ENCODE peak calls at places on chromosomes 16 and 17, in four cellular contexts. Z is neuronal stem cell, R is IMR-90, Q is H9. S is an unnamed sample.

GRCh38 chr16:26648851-26649250 is 417.9 kb upstream of the C16orf82 start:
- DNase-seq in Q (no peak), Z (no peak), R (no peak), S (no peak)

GRCh38 chr17:61499632-61500031 is 47.4 kb downstream of the TBX4 start:
- DNase-seq in R (no peak), Z (no peak), Q (no peak), S (no peak)

GRCh38 chr16:31696968-31697743 is 169.5 kb downstream of the AHSP start:
- DNase-seq in Z (no peak), Q (no peak), R (peak; percentile 53), S (peak; percentile 41)

GRCh38 chr17:27760069-27760885 is 40.1 kb downstream of the NOS2 start:
- DNase-seq in Q (peak; percentile 87), R (peak; percentile 14), Z (peak; percentile 47), S (peak; percentile 26)

GRCh38 chr16:28596115-28596630 is 677 bp downstream of the SULT1A2 start:
- DNase-seq in Z (no peak), Q (peak; percentile 20), R (no peak), S (no peak)

GRCh38 chr17:21239680-21240374 is 13.4 kb downstream of the NATD1 start:
- DNase-seq in R (peak; percentile 28), Z (no peak), Q (peak; percentile 76), S (peak; percentile 38)

GRCh38 chr17:34892864-34893263 is 68.4 kb downstream of the CCT6B start:
- DNase-seq in Q (peak; percentile 78), R (no peak), Z (peak; percentile 46), S (no peak)

GRCh38 chr17:74407384-74407783 is 24.5 kb upstream of the GPRC5C start:
- DNase-seq in Q (no peak), R (no peak), Z (no peak), S (no peak)

GRCh38 chr17:7633093-7633492 is 3.2 kb downstream of the SHBG start:
- DNase-seq in R (no peak), Q (peak; percentile 50), Z (no peak), S (no peak)

GRCh38 chr17:9905902-9906301 is 831 bp upstream of the RCVRN start:
- DNase-seq in Q (peak; percentile 79), Z (no peak), R (no peak), S (peak; percentile 39)

GRCh38 chr16:11571549-11571948 is 15.2 kb downstream of the LITAF start:
- DNase-seq in Z (no peak), Q (no peak), R (no peak), S (no peak)

GRCh38 chr17:43341705-43342600 is 56.8 kb upstream of the ARL4D start:
- DNase-seq in R (peak; percentile 74), Z (no peak), Q (no peak), S (peak; percentile 68)

GRCh38 chr17:43175213-43176118 is 4.5 kb downstream of the NBR1 start:
- DNase-seq in Z (no peak), R (peak; percentile 84), Q (no peak), S (peak; percentile 21)

GRCh38 chr17:73348018-73348823 is 36.4 kb upstream of the CDC42EP4 start:
- DNase-seq in Z (no peak), R (no peak), Q (peak; percentile 79), S (no peak)

GRCh38 chr17:74442670-74443515 is 11.0 kb downstream of the GPRC5C start:
- DNase-seq in Q (peak; percentile 69), Z (no peak), R (no peak), S (no peak)

GRCh38 chr17:58802188-58802587 is 46.5 kb downstream of the PPM1E start:
- DNase-seq in Z (no peak), Q (no peak), R (no peak), S (no peak)

GRCh38 chr17:73954981-73955380 is 248.5 kb upstream of the RPL38 start:
- DNase-seq in Z (no peak), Q (no peak), R (no peak), S (no peak)

GRCh38 chr17:80959330-80960036 is 32.2 kb upstream of the CHMP6 start:
- DNase-seq in Z (no peak), R (peak; percentile 48), Q (no peak), S (no peak)

GRCh38 chr17:81481815-81482505 is 30.6 kb downstream of the ACTG1 start:
- DNase-seq in R (no peak), Q (no peak), Z (no peak), S (no peak)

GRCh38 chr16:30527635-30528178 is 1.3 kb upstream of the ZNF768 start:
- DNase-seq in R (no peak), Z (no peak), Q (no peak), S (no peak)

GRCh38 chr17:30218689-30219266 is 16.7 kb downstream of the SLC6A4 start:
- DNase-seq in R (no peak), Q (no peak), Z (no peak), S (no peak)

GRCh38 chr17:39508987-39509386 is 47.7 kb downstream of the CDK12 start:
- DNase-seq in Z (no peak), R (no peak), Q (no peak), S (no peak)

GRCh38 chr16:4683255-4684029 is 9.9 kb upstream of the NUDT16L1 start:
- DNase-seq in R (no peak), Z (no peak), Q (no peak), S (no peak)

GRCh38 chr16:3959148-3959547 is 78.6 kb upstream of the CREBBP start:
- DNase-seq in R (peak; percentile 90), Z (no peak), Q (no peak), S (peak; percentile 72)

GRCh38 chr16:51849715-51850114 is 697.2 kb downstream of the TOX3 start:
- DNase-seq in R (no peak), Q (no peak), Z (no peak), S (no peak)

GRCh38 chr17:29131814-29132682 is 48.1 kb downstream of the MYO18A start:
- DNase-seq in R (peak; percentile 86), Q (no peak), Z (no peak), S (peak; percentile 90)

GRCh38 chr17:72434991-72435618 is 314.3 kb downstream of the SOX9 start:
- DNase-seq in Q (no peak), Z (no peak), R (no peak), S (no peak)

GRCh38 chr16:17228048-17228707 is 242.6 kb downstream of the XYLT1 start:
- DNase-seq in Q (no peak), R (no peak), Z (no peak), S (no peak)

GRCh38 chr16:27779719-27780161 is 229.8 kb downstream of the KATNIP start:
- DNase-seq in Z (peak; percentile 24), Q (peak; percentile 80), R (peak; percentile 46), S (no peak)

GRCh38 chr17:19398301-19399181 is 11.6 kb upstream of the MFAP4 start:
- DNase-seq in Z (no peak), Q (no peak), R (no peak), S (peak; percentile 35)

GRCh38 chr16:10949424-10949970 is 5.1 kb downstream of the CLEC16A start:
- DNase-seq in R (no peak), Q (peak; percentile 88), Z (no peak), S (no peak)

GRCh38 chr17:27419156-27419555 is 37.1 kb upstream of the KSR1 start:
- DNase-seq in Z (no peak), Q (no peak), R (no peak), S (no peak)

GRCh38 chr17:42748202-42748905 is 3.5 kb upstream of the EZH1 start:
- DNase-seq in R (no peak), Q (no peak), Z (no peak), S (no peak)

GRCh38 chr17:81309140-81309858 is 14.2 kb upstream of the SLC38A10 start:
- DNase-seq in Q (peak; percentile 86), Z (peak; percentile 54), R (peak; percentile 51), S (peak; percentile 84)

GRCh38 chr16:3656491-3657468 is 2.3 kb downstream of the DNASE1 start:
- DNase-seq in Z (no peak), Q (peak; percentile 26), R (no peak), S (no peak)

GRCh38 chr16:27199747-27200146 is 3.6 kb upstream of the KDM8 start:
- DNase-seq in Q (no peak), Z (no peak), R (no peak), S (peak; percentile 10)

DNA sequence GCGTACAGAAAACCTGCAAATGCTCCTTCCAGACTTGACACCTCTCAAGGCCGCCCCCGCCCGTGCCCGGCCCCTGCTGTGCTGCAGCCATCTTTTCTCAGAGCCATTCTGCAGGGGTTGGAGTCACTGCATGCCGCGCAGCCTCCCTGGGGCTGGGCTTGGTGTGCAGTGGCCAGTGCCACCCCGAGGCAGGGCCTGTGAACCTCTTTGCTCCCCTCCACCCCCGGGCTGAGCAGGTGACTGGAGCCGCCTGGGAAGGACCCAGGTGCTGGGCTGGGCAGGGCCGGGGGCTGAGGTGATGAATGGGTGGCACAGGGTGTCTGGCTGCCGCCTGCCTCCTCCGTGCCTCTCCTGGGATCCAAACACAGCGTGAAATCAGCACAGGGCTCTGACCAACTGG is 20.3 kb downstream of the MRM3 start:
- DNase-seq in R (no peak), Z (no peak), Q (no peak), S (no peak)
- H4K8ac ChIP-seq in R (no peak overlapping the region), Z (no peak overlapping the region), Q (no peak overlapping the region), S (no peak overlapping the region)

GRCh38 chr16:84378567-84378966 is 10.2 kb downstream of the ATP2C2 start:
- DNase-seq in Q (no peak), Z (no peak), R (no peak), S (no peak)
- H3K27me3 ChIP-seq in Q (no peaks in the 10 kb centered on the region), Z (peaks cover 6% of the 10 kb centered on the region), R (peaks cover 57% of the 10 kb centered on the region), S (peaks cover 36% of the 10 kb centered on the region)

DNA sequence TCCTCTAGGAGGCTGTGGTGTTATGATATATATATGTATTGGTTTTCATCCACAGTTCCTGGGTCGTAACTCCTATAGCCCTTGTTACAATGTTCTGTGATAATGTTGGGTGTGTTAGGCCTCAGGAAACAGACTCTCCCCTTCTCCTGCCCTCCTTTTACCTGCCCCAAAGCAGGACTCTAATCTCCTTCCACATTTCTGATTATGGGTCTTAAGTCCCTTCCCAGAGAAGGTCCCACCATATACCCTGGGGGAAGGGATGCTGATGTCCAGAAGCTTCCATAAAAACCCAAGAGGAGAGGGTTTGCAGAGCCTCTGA is 450 bp upstream of the C1QBP start:
- DNase-seq in Q (no peak), R (no peak), Z (no peak), S (no peak)
- H4K8ac ChIP-seq in Q (no peak overlapping the region), R (peak overlapping the region; percentile 15), Z (no peak overlapping the region), S (peak overlapping the region; percentile 24)

GRCh38 chr17:79332011-79332410 is 257.4 kb downstream of the ENGASE start:
- DNase-seq in Z (no peak), Q (no peak), R (no peak), S (no peak)
- H3K27me3 ChIP-seq in Z (peaks cover 11% of the 10 kb centered on the region), Q (no peaks in the 10 kb centered on the region), R (peaks cover 3% of the 10 kb centered on the region), S (peaks cover 3% of the 10 kb centered on the region)

GRCh38 chr17:49361129-49361901 is 735 bp downstream of the ZNF652 start:
- DNase-seq in Q (peak; percentile 53), Z (no peak), R (no peak), S (peak; percentile 61)

GRCh38 chr17:49361902-49362722 is at the start of gene ZNF652:
- DNase-seq in Z (peak; percentile 96), Q (peak; percentile 99), R (peak; percentile 75), S (peak; percentile 76)

GRCh38 chr17:49364119-49364518 is 2.1 kb upstream of the ZNF652 start:
- DNase-seq in Q (no peak), R (no peak), Z (no peak), S (no peak)

GRCh38 chr17:49363251-49363650 is 1.2 kb upstream of the ZNF652 start:
- DNase-seq in R (no peak), Q (no peak), Z (no peak), S (no peak)

DNA sequence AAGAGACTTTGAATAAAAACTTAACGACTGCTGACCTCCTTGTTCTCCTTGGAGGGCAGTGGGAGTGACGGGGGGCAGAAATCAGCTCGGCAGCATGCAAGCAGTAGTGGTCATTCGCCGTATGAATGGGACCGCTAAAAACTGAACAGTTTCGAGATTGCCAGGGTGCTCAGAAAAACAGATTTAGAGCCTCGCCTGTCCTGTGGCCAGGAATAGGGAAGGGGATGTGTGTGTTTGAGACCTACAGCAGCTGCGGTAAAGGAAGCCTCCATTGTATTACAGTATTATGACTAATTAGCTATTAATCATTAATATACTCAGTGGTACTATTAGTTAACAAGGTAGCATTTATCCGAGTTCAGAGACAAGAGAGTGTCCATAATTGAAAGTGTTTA is 670 bp upstream of the ZNF652 start:
- DNase-seq in Z (no peak), R (no peak), Q (no peak), S (no peak)
- H4K8ac ChIP-seq in Z (no peak overlapping the region), R (peak overlapping the region; percentile 85), Q (no peak overlapping the region), S (peak overlapping the region; percentile 91)